ENCODE peak calls at places on chromosomes 2 and 18, in six cellular contexts. I, F, V, R, D and B are unnamed samples.

GRCh38 chr18:79585395-79586370 is 93.9 kb upstream of the CTDP1 start:
- DNase-seq in I (no peak), F (no peak), V (no peak), R (no peak), D (no peak), B (no peak)

GRCh38 chr2:58812766-58813344 is 571.7 kb upstream of the FANCL start:
- DNase-seq in I (no peak), F (no peak), V (peak; percentile 59), R (no peak), D (no peak), B (no peak)

GRCh38 chr2:159179696-159180095 is 106.8 kb downstream of the WDSUB1 start:
- DNase-seq in I (no peak), F (no peak), V (no peak), R (no peak), D (no peak), B (no peak)

GRCh38 chr2:231717281-231718180 is 9.2 kb downstream of the PTMA start:
- DNase-seq in I (no peak), F (peak; percentile 94), V (peak; percentile 50), R (peak; percentile 78), D (no peak), B (no peak)

GRCh38 chr2:168687314-168687713 is 115.1 kb upstream of the NOSTRIN start:
- DNase-seq in I (no peak), F (no peak), V (no peak), R (no peak), D (peak; percentile 53), B (no peak)

GRCh38 chr2:240013343-240013742 is 11.8 kb downstream of the NDUFA10 start:
- DNase-seq in I (no peak), F (no peak), V (no peak), R (no peak), D (peak; percentile 25), B (no peak)

GRCh38 chr2:80238692-80239469 is 65.7 kb downstream of the LRRTM1 start:
- DNase-seq in I (peak; percentile 5), F (no peak), V (peak; percentile 42), R (no peak), D (peak; percentile 51), B (no peak)

GRCh38 chr2:100320547-100321180 is 1.6 kb downstream of the LONRF2 start:
- DNase-seq in I (no peak), F (no peak), V (no peak), R (no peak), D (no peak), B (no peak)

GRCh38 chr2:239828192-239828972 is 196.8 kb downstream of the NDUFA10 start:
- DNase-seq in I (no peak), F (no peak), V (no peak), R (no peak), D (no peak), B (no peak)

GRCh38 chr18:12492907-12493306 is 85.2 kb downstream of the PRELID3A start:
- DNase-seq in I (no peak), F (no peak), V (no peak), R (no peak), D (no peak), B (no peak)

GRCh38 chr2:30208453-30208852 is 22.9 kb upstream of the LBH start:
- DNase-seq in I (no peak), F (no peak), V (peak; percentile 75), R (peak; percentile 53), D (peak; percentile 85), B (peak; percentile 53)

GRCh38 chr2:191351298-191351697 is 106.1 kb downstream of the MYO1B start:
- DNase-seq in I (no peak), F (no peak), V (no peak), R (no peak), D (no peak), B (no peak)

GRCh38 chr2:160970052-160970846 is 190.0 kb upstream of the TANK start:
- DNase-seq in I (no peak), F (no peak), V (peak; percentile 46), R (peak; percentile 22), D (peak; percentile 90), B (no peak)

GRCh38 chr2:95069465-95069864 is 44.0 kb downstream of the MAL start:
- DNase-seq in I (no peak), F (no peak), V (no peak), R (peak; percentile 3), D (no peak), B (no peak)

GRCh38 chr18:28013064-28013463 is 163.9 kb downstream of the CDH2 start:
- DNase-seq in I (no peak), F (no peak), V (no peak), R (no peak), D (peak; percentile 52), B (no peak)

GRCh38 chr2:137888845-137889244 is 75.4 kb upstream of the HNMT start:
- DNase-seq in I (no peak), F (no peak), V (peak; percentile 28), R (no peak), D (peak; percentile 13), B (no peak)

GRCh38 chr2:43407826-43408783 is 181.7 kb upstream of the ZFP36L2 start:
- DNase-seq in I (no peak), F (peak; percentile 29), V (no peak), R (no peak), D (peak; percentile 18), B (peak; percentile 36)

GRCh38 chr18:70288851-70289328 is at the start of gene SOCS6:
- DNase-seq in I (peak; percentile 69), F (peak; percentile 68), V (peak; percentile 25), R (peak; percentile 85), D (peak; percentile 59), B (no peak)

GRCh38 chr2:20634430-20635095 is 16.3 kb downstream of the HS1BP3 start:
- DNase-seq in I (no peak), F (no peak), V (no peak), R (no peak), D (peak; percentile 81), B (no peak)

GRCh38 chr2:44291281-44292248 is 16.3 kb downstream of the SLC3A1 start:
- DNase-seq in I (no peak), F (no peak), V (peak; percentile 40), R (no peak), D (peak; percentile 64), B (no peak)

GRCh38 chr18:31420524-31420923 is 27.0 kb upstream of the DSG3 start:
- DNase-seq in I (no peak), F (no peak), V (no peak), R (no peak), D (no peak), B (no peak)

GRCh38 chr2:10614940-10615339 is 74.8 kb downstream of the NOL10 start:
- DNase-seq in I (no peak), F (no peak), V (no peak), R (no peak), D (peak; percentile 80), B (no peak)

GRCh38 chr2:191190861-191191552 is 40.2 kb upstream of the STAT4 start:
- DNase-seq in I (no peak), F (no peak), V (no peak), R (no peak), D (no peak), B (no peak)

GRCh38 chr2:131425191-131426021 is 50.5 kb upstream of the TUBA3D start:
- DNase-seq in I (no peak), F (no peak), V (no peak), R (no peak), D (no peak), B (no peak)

GRCh38 chr2:17245921-17246320 is 272.3 kb downstream of the RAD51AP2 start:
- DNase-seq in I (no peak), F (no peak), V (no peak), R (no peak), D (peak; percentile 44), B (no peak)